ENCODE peak calls at places on chromosomes 4 and X, in seven cellular contexts. Y is right atrium auricular region; V is kidney tubule cell; L is cardiac fibroblast; G is epithelial cell of proximal tubule; D is activated CD8-positive, alpha-beta memory T cell treated with anti-CD3 and anti-CD28 coated beads, Interleukin-2, amount 50 U/mL, for 48 hours; Q is cardiac muscle cell. O is an unnamed sample.

GRCh38 chrX:20432746-20433374 is 166.2 kb upstream of the RPS6KA3 start:
- DNase-seq in Y (no peak), V (no peak), L (no peak), G (no peak), D (no peak), Q (no peak), O (no peak)

GRCh38 chr4:110612631-110613269 is 10.1 kb downstream of the PITX2 start:
- DNase-seq in Y (no peak), V (no peak), L (no peak), G (no peak), D (no peak), Q (no peak), O (no peak)

GRCh38 chrX:36867143-36867542 is 141.0 kb upstream of the FAM47C start:
- DNase-seq in Y (no peak), V (peak; percentile 50), L (peak; percentile 29), G (no peak), D (no peak), Q (peak; percentile 27), O (no peak)

GRCh38 chrX:99798951-99799350 is 611.1 kb downstream of the PCDH19 start:
- DNase-seq in Y (no peak), V (no peak), L (peak; percentile 0), G (no peak), D (no peak), Q (no peak), O (no peak)

GRCh38 chrX:136199365-136199764 is 51.8 kb downstream of the MAP7D3 start:
- DNase-seq in Y (no peak), V (no peak), L (peak; percentile 79), G (no peak), D (no peak), Q (no peak), O (no peak)

GRCh38 chr4:10131202-10131601 is 14.6 kb upstream of the WDR1 start:
- DNase-seq in Y (no peak), V (no peak), L (no peak), G (no peak), D (no peak), Q (no peak), O (no peak)

GRCh38 chr4:118989098-118990080 is 100.7 kb downstream of the SYNPO2 start:
- DNase-seq in Y (no peak), V (peak; percentile 89), L (peak; percentile 87), G (no peak), D (no peak), Q (peak; percentile 44), O (no peak)

GRCh38 chr4:41638203-41638602 is 100.2 kb downstream of the LIMCH1 start:
- DNase-seq in Y (no peak), V (no peak), L (no peak), G (no peak), D (no peak), Q (no peak), O (no peak)

GRCh38 chr4:25310066-25310824 is 2.3 kb upstream of the ZCCHC4 start:
- DNase-seq in Y (no peak), V (no peak), L (no peak), G (no peak), D (no peak), Q (no peak), O (no peak)

GRCh38 chr4:26896636-26897035 is 36.0 kb downstream of the STIM2 start:
- DNase-seq in Y (no peak), V (peak; percentile 6), L (peak; percentile 55), G (no peak), D (no peak), Q (peak; percentile 25), O (no peak)

GRCh38 chr4:8504279-8505007 is 63.9 kb downstream of the TRMT44 start:
- DNase-seq in Y (no peak), V (peak; percentile 42), L (no peak), G (no peak), D (no peak), Q (no peak), O (peak; percentile 51)

GRCh38 chr4:67674098-67674497 is 26.9 kb downstream of the UBA6 start:
- DNase-seq in Y (no peak), V (no peak), L (no peak), G (no peak), D (no peak), Q (no peak), O (no peak)

GRCh38 chr4:184441461-184442392 is 32.6 kb downstream of the IRF2 start:
- DNase-seq in Y (no peak), V (no peak), L (no peak), G (no peak), D (no peak), Q (peak; percentile 32), O (no peak)

GRCh38 chr4:173025131-173025530 is 143.5 kb upstream of the GALNT7 start:
- DNase-seq in Y (no peak), V (peak; percentile 86), L (peak; percentile 89), G (no peak), D (no peak), Q (peak; percentile 83), O (no peak)

GRCh38 chr4:127642169-127642568 is 9.4 kb downstream of the INTU start:
- DNase-seq in Y (no peak), V (no peak), L (peak; percentile 41), G (no peak), D (no peak), Q (no peak), O (no peak)

GRCh38 chr4:87123241-87123640 is 97.2 kb downstream of the KLHL8 start:
- DNase-seq in Y (no peak), V (no peak), L (no peak), G (no peak), D (no peak), Q (no peak), O (no peak)

GRCh38 chrX:102765217-102765616 is 44.7 kb downstream of the GPRASP3 start:
- DNase-seq in Y (peak; percentile 66), V (peak; percentile 71), L (peak; percentile 56), G (peak; percentile 18), D (no peak), Q (peak; percentile 84), O (no peak)